ENCODE peak calls at places on chromosomes 3 and 15, in nine cellular contexts. T is lower lobe of right lung; X is neural progenitor cell; Z is upper lobe of right lung; L is psoas muscle; D is astrocyte; A is CD8-positive, alpha-beta T cell; Q is PC-3; J is cardiac muscle cell. B is an unnamed sample. For H3K4me1, the result is how much of the 10 kb centered on the place peaks cover.

GRCh38 chr3:173045770-173046382 is 95.2 kb downstream of the SPATA16 start:
- DNase-seq in X (no peak), A (no peak), D (no peak), L (no peak), Z (no peak), Q (peak), J (no peak), T (no peak), B (no peak)

GRCh38 chr3:58575986-58576652 is 1.1 kb downstream of the FAM107A start:
- DNase-seq in L (no peak), J (no peak), Z (no peak), D (no peak), Q (no peak), X (no peak), A (no peak), T (no peak), B (no peak)

GRCh38 chr15:29569533-29570092 is 252.7 kb downstream of the TJP1 start:
- DNase-seq in D (no peak), Q (no peak), Z (no peak), L (no peak), A (no peak), T (no peak), X (peak), J (peak), B (no peak)

GRCh38 chr3:21062724-21063436 is 688.1 kb downstream of the ZNF385D start:
- DNase-seq in D (no peak), Q (no peak), Z (no peak), A (no peak), J (no peak), L (no peak), X (no peak), T (no peak), B (no peak)

GRCh38 chr15:90097475-90097874 is 4.8 kb downstream of the IDH2 start:
- DNase-seq in T (no peak), J (no peak), L (no peak), Q (no peak), X (no peak), A (peak), Z (no peak), D (no peak), B (no peak)

GRCh38 chr15:68987120-68987519 is 27.4 kb upstream of the NOX5 start:
- DNase-seq in D (no peak), J (no peak), L (no peak), T (no peak), Q (no peak), Z (no peak), A (no peak), X (no peak), B (no peak)

GRCh38 chr3:156142649-156143048 is 22.3 kb downstream of the KCNAB1 start:
- DNase-seq in Q (peak), X (no peak), A (no peak), L (no peak), Z (no peak), T (no peak), D (no peak), J (no peak), B (no peak)

GRCh38 chr15:101031203-101031602 is 112.0 kb downstream of the LRRK1 start:
- DNase-seq in L (no peak), D (peak), J (no peak), A (no peak), Z (peak), X (no peak), T (no peak), Q (peak), B (peak)

GRCh38 chr3:82038536-82038935 is 277.1 kb upstream of the GBE1 start:
- DNase-seq in T (no peak), J (no peak), L (no peak), Q (no peak), Z (no peak), D (no peak), A (no peak), X (no peak), B (no peak)

GRCh38 chr3:173191611-173192010 is 50.6 kb upstream of the SPATA16 start:
- DNase-seq in A (no peak), T (no peak), L (no peak), Q (peak), D (peak), J (no peak), Z (no peak), X (peak), B (no peak)

GRCh38 chr15:96234109-96234892 is 96.2 kb upstream of the NR2F2 start:
- DNase-seq in Z (no peak), D (peak), J (no peak), T (no peak), Q (peak), L (no peak), A (no peak), X (no peak), B (peak)

GRCh38 chr3:32177702-32178198 is 60.7 kb upstream of the CMTM8 start:
- DNase-seq in X (peak), J (peak), Z (no peak), L (no peak), A (peak), Q (peak), T (no peak), D (peak), B (peak)

GRCh38 chr15:28125673-28126651 is 26.8 kb upstream of the OCA2 start:
- DNase-seq in A (no peak), L (no peak), D (peak), T (no peak), Q (peak), Z (peak), X (peak), J (peak), B (no peak)

GRCh38 chr15:41994772-41995475 is 22.6 kb upstream of the EHD4 start:
- DNase-seq in Q (no peak), J (no peak), Z (peak), L (peak), X (no peak), T (no peak), D (no peak), A (no peak), B (no peak)

GRCh38 chr3:78906245-78906644 is 861.6 kb downstream of the ROBO1 start:
- DNase-seq in Q (no peak), D (no peak), L (no peak), T (no peak), X (no peak), Z (no peak), J (no peak), A (no peak), B (no peak)

GRCh38 chr15:56788359-56788758 is 55.0 kb upstream of the ZNF280D start:
- DNase-seq in A (no peak), J (no peak), Q (no peak), D (no peak), T (no peak), L (no peak), X (no peak), Z (no peak), B (no peak)

GRCh38 chr15:101669744-101670143 is 17.6 kb upstream of the TM2D3 start:
- DNase-seq in T (no peak), Z (no peak), X (no peak), J (no peak), A (no peak), Q (peak), L (no peak), D (no peak), B (no peak)

GRCh38 chr3:40312661-40313226 is 3.2 kb downstream of the EIF1B start:
- DNase-seq in J (peak), D (peak), X (no peak), L (no peak), T (no peak), A (no peak), Z (no peak), Q (no peak), B (no peak)

GRCh38 chr3:63076357-63076756 is 201.1 kb upstream of the CADPS start:
- DNase-seq in T (no peak), A (no peak), D (no peak), L (no peak), Z (no peak), Q (no peak), J (no peak), X (no peak), B (no peak)

GRCh38 chr3:71944482-71944881 is 159.5 kb upstream of the PROK2 start:
- DNase-seq in T (no peak), Z (no peak), L (no peak), A (no peak), J (no peak), X (no peak), D (no peak), Q (no peak), B (no peak)

GRCh38 chr3:141184430-141184829 is 47.2 kb upstream of the PXYLP1 start:
- DNase-seq in L (no peak), Z (no peak), X (no peak), Q (no peak), J (no peak), A (no peak), D (no peak), T (no peak), B (peak)

GRCh38 chr3:32819581-32820348 is 2.0 kb downstream of the TRIM71 start:
- DNase-seq in A (no peak), T (peak), Q (no peak), L (no peak), Z (peak), J (peak), D (no peak), X (peak), B (no peak)

GRCh38 chr3:118671192-118671591 is 363.5 kb downstream of the IGSF11 start:
- DNase-seq in Q (no peak), J (no peak), T (no peak), Z (no peak), A (no peak), D (no peak), L (no peak), X (no peak), B (no peak)

GRCh38 chr3:123658118-123658859 is 73.4 kb upstream of the HACD2 start:
- DNase-seq in D (peak), J (no peak), A (no peak), X (no peak), L (no peak), Z (no peak), T (peak), Q (peak), B (no peak)
- H3K4me1 ChIP-seq in D (under half), J (under half), A (under half), X (under half), L (under half), Z (half or more), T (half or more), Q (under half), B (under half)

GRCh38 chr3:138686771-138687221 is 78.2 kb downstream of the FAIM start:
- DNase-seq in A (no peak), D (peak), L (no peak), T (no peak), X (no peak), J (peak), Z (no peak), Q (peak), B (no peak)
- H3K4me1 ChIP-seq in A (under half), D (under half), L (under half), T (under half), X (under half), J (under half), Z (under half), Q (under half), B (under half)

DNA sequence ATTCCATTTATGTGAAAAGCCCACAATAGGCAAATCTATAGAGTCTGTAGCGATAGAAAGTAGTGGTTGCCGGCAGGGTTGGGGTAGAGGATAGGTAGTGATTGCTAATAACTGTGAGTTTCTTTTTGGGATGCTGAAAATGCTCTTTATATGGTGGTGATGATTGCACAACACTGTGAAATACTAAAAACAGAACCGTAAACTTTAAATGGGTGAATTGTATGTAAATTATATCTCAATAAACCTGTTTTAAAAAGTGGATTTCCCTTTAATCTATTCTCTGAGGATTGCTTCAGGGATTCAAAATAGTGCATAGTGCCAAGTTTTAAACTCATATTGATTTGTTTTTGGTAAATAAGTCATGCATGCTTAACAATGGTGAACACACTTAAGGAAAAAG is 140.2 kb downstream of the LPP start:
- DNase-seq in X (no peak), J (no peak), L (no peak), Z (no peak), Q (no peak), D (no peak), A (no peak), T (no peak), B (no peak)
- H3K4me1 ChIP-seq in X (under half), J (under half), L (under half), Z (half or more), Q (half or more), D (half or more), A (under half), T (half or more), B (under half)

GRCh38 chr15:48674876-48675275 is 29.4 kb upstream of the FBN1 start:
- DNase-seq in A (no peak), X (no peak), Q (no peak), Z (no peak), T (no peak), J (no peak), L (no peak), D (peak), B (no peak)

GRCh38 chr15:48678851-48679250 is 33.3 kb upstream of the FBN1 start:
- DNase-seq in T (no peak), D (no peak), L (no peak), J (no peak), Q (no peak), X (no peak), Z (no peak), A (no peak), B (no peak)

GRCh38 chr15:48679952-48680351 is 34.4 kb upstream of the FBN1 start:
- DNase-seq in Z (no peak), J (no peak), L (no peak), X (no peak), A (no peak), Q (peak), T (no peak), D (no peak), B (no peak)

GRCh38 chr15:48675436-48675835 is 29.9 kb upstream of the FBN1 start:
- DNase-seq in A (no peak), L (no peak), X (no peak), Z (no peak), Q (peak), J (no peak), D (no peak), T (no peak), B (no peak)

GRCh38 chr15:48677821-48678220 is 32.3 kb upstream of the FBN1 start:
- DNase-seq in T (no peak), D (no peak), L (no peak), A (no peak), Z (no peak), X (no peak), Q (no peak), J (no peak), B (no peak)
- H3K4me1 ChIP-seq in T (under half), D (under half), L (under half), A (under half), Z (under half), X (under half), Q (under half), J (under half), B (under half)

GRCh38 chr15:66879511-66879910 is 177.5 kb downstream of the SMAD6 start:
- DNase-seq in J (no peak), A (no peak), D (no peak), T (no peak), X (no peak), Z (no peak), Q (no peak), L (no peak), B (no peak)
- H3K4me1 ChIP-seq in J (under half), A (under half), D (under half), T (under half), X (under half), Z (under half), Q (under half), L (under half), B (under half)

DNA sequence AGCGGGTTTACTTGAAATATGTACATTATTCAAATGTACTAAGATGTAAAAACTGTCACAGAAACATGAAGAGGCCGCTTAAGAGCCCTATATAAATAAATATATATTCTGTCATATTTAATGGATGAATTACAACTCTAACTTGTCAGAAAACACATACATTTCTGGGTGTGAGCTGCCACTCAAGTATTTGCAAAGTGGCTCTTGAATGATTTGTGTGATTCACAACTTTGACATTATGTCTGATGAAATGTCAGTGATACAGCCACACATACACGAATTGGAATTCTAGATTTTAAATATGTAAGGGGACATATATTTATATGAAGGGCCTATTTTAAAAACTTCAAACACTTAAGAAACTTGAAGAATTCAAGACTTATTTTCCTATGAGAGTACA is 518.8 kb upstream of the SUCLG2 start:
- DNase-seq in A (no peak), X (no peak), Z (no peak), L (no peak), D (no peak), Q (no peak), T (no peak), J (no peak), B (no peak)
- H3K4me1 ChIP-seq in A (under half), X (under half), Z (under half), L (under half), D (under half), Q (under half), T (under half), J (under half), B (under half)

DNA sequence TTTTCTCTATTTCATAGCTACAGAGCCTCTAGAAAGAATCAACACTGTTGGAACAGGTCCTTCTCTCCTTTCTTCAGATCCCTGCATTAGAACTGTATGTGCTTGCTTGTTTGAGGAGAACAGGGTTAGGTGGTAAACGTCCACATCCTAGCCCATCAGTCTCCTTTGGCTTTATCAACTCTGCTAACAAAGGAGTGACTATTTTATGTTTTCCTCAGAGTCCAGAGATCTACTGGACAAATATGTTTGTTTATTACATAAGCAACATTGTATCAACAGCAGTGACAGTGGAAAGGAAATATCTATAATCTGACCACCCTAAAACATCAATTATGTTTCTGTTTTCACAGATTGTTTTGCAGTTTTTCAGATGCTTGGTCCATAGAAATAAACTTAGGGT is 39.6 kb downstream of the CMSS1 start:
- DNase-seq in J (no peak), T (no peak), A (no peak), Q (no peak), X (no peak), D (no peak), L (no peak), Z (no peak), B (no peak)
- H3K4me1 ChIP-seq in J (under half), T (under half), A (under half), Q (under half), X (under half), D (under half), L (half or more), Z (under half), B (under half)

GRCh38 chr3:194098036-194098871 is 37.7 kb upstream of the HES1 start:
- DNase-seq in A (no peak), Q (no peak), Z (no peak), X (peak), L (no peak), T (no peak), J (no peak), D (peak), B (no peak)
- H3K4me1 ChIP-seq in A (under half), Q (under half), Z (under half), X (under half), L (under half), T (under half), J (under half), D (under half), B (under half)

GRCh38 chr15:63880744-63881143 is 47.0 kb upstream of the HERC1 start:
- DNase-seq in J (no peak), Z (no peak), A (no peak), L (no peak), Q (no peak), X (no peak), T (no peak), D (no peak), B (no peak)
- H3K4me1 ChIP-seq in J (under half), Z (under half), A (under half), L (under half), Q (under half), X (under half), T (under half), D (under half), B (under half)